ENCODE peak calls at places on chromosomes 11 and 22, in six cellular contexts. One of them, this sample, is unnamed.
A peak's percentile ranks its signal among the peaks of the same experiment; 100 is the strongest.

GRCh38 chr11:102757823-102758549 is 22.4 kb downstream of the MMP10 start:
- DNase-seq in BE2C: no peak
- DNase-seq in kidney: no peak
- DNase-seq in naive thymus-derived CD4-positive, alpha-beta T cell: no peak
- DNase-seq in tibial nerve: no peak
- DNase-seq in Caco-2: no peak
- DNase-seq in this sample: no peak

GRCh38 chr11:107953506-107953905 is 25.3 kb downstream of the RAB39A start:
- DNase-seq in Caco-2: no peak
- DNase-seq in tibial nerve: no peak
- DNase-seq in kidney: no peak
- DNase-seq in BE2C: no peak
- DNase-seq in naive thymus-derived CD4-positive, alpha-beta T cell: no peak
- DNase-seq in this sample: no peak

GRCh38 chr22:50576070-50576469 is 2.2 kb downstream of the CPT1B start:
- DNase-seq in BE2C: peak; percentile 74
- DNase-seq in Caco-2: peak; percentile 73
- DNase-seq in tibial nerve: no peak
- DNase-seq in kidney: no peak
- DNase-seq in naive thymus-derived CD4-positive, alpha-beta T cell: no peak
- DNase-seq in this sample: no peak

GRCh38 chr11:28512143-28512756 is 404.1 kb downstream of the METTL15 start:
- DNase-seq in kidney: peak; percentile 73
- DNase-seq in naive thymus-derived CD4-positive, alpha-beta T cell: no peak
- DNase-seq in BE2C: no peak
- DNase-seq in tibial nerve: no peak
- DNase-seq in Caco-2: no peak
- DNase-seq in this sample: no peak

GRCh38 chr22:20111045-20111688 is 4.7 kb upstream of the RANBP1 start:
- DNase-seq in Caco-2: peak; percentile 40
- DNase-seq in BE2C: peak; percentile 74
- DNase-seq in naive thymus-derived CD4-positive, alpha-beta T cell: peak; percentile 17
- DNase-seq in tibial nerve: no peak
- DNase-seq in kidney: peak; percentile 42
- DNase-seq in this sample: no peak

GRCh38 chr11:17354070-17354924 is 2.7 kb downstream of the NCR3LG1 start:
- DNase-seq in kidney: no peak
- DNase-seq in Caco-2: peak; percentile 75
- DNase-seq in tibial nerve: peak; percentile 77
- DNase-seq in naive thymus-derived CD4-positive, alpha-beta T cell: peak; percentile 50
- DNase-seq in BE2C: peak; percentile 61
- DNase-seq in this sample: no peak

GRCh38 chr11:79438631-79439429 is 2.0 kb downstream of the TENM4 start:
- DNase-seq in naive thymus-derived CD4-positive, alpha-beta T cell: no peak
- DNase-seq in tibial nerve: peak; percentile 44
- DNase-seq in BE2C: peak; percentile 16
- DNase-seq in kidney: no peak
- DNase-seq in Caco-2: no peak
- DNase-seq in this sample: no peak

GRCh38 chr22:27032121-27032761 is 374.9 kb downstream of the MIAT start:
- DNase-seq in kidney: peak; percentile 62
- DNase-seq in BE2C: peak; percentile 60
- DNase-seq in naive thymus-derived CD4-positive, alpha-beta T cell: no peak
- DNase-seq in tibial nerve: no peak
- DNase-seq in Caco-2: no peak
- DNase-seq in this sample: peak; percentile 77

GRCh38 chr11:16981651-16982194 is 32.5 kb downstream of the PLEKHA7 start:
- DNase-seq in BE2C: no peak
- DNase-seq in naive thymus-derived CD4-positive, alpha-beta T cell: no peak
- DNase-seq in kidney: peak; percentile 91
- DNase-seq in tibial nerve: peak; percentile 36
- DNase-seq in Caco-2: no peak
- DNase-seq in this sample: no peak

GRCh38 chr11:68200639-68201038 is 12.5 kb downstream of the KMT5B start:
- DNase-seq in tibial nerve: no peak
- DNase-seq in naive thymus-derived CD4-positive, alpha-beta T cell: no peak
- DNase-seq in kidney: no peak
- DNase-seq in Caco-2: no peak
- DNase-seq in BE2C: no peak
- DNase-seq in this sample: no peak

GRCh38 chr11:68206211-68206610 is 6.9 kb downstream of the KMT5B start:
- DNase-seq in kidney: no peak
- DNase-seq in Caco-2: no peak
- DNase-seq in BE2C: no peak
- DNase-seq in naive thymus-derived CD4-positive, alpha-beta T cell: peak; percentile 52
- DNase-seq in tibial nerve: peak; percentile 53
- DNase-seq in this sample: no peak

GRCh38 chr11:68199295-68199987 is 13.7 kb downstream of the KMT5B start:
- DNase-seq in tibial nerve: no peak
- DNase-seq in BE2C: no peak
- DNase-seq in naive thymus-derived CD4-positive, alpha-beta T cell: no peak
- DNase-seq in Caco-2: no peak
- DNase-seq in kidney: no peak
- DNase-seq in this sample: no peak

GRCh38 chr11:68202165-68202564 is 10.9 kb downstream of the KMT5B start:
- DNase-seq in Caco-2: no peak
- DNase-seq in BE2C: no peak
- DNase-seq in tibial nerve: no peak
- DNase-seq in naive thymus-derived CD4-positive, alpha-beta T cell: no peak
- DNase-seq in kidney: no peak
- DNase-seq in this sample: no peak

DNA sequence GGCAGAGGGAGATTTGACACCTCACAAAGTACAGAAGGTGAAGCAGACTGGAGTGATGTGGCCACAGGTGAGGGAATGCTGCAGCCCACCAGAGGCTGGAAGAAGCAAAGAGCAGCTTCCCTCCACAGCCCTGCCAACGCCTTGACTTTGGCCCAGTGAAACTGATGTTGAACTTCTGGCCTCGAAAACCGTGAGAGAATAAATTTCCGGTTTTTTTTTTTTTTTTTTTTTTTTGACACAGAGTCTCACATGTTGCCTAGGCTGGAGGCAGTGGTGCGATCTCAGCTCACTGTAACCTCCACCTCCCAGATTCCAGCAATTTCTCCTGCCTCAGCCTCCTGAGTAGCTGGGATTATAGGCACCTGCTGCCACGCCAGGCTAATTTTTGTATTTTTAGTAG is 8.7 kb downstream of the KMT5B start:
- DNase-seq in kidney: no peak
- DNase-seq in naive thymus-derived CD4-positive, alpha-beta T cell: no peak
- DNase-seq in Caco-2: no peak
- DNase-seq in tibial nerve: no peak
- DNase-seq in BE2C: no peak
- DNase-seq in this sample: no peak
- H3K4me1 ChIP-seq in kidney: peaks cover 15% of the 10 kb centered on the region
- H3K4me1 ChIP-seq in naive thymus-derived CD4-positive, alpha-beta T cell: peaks cover 16% of the 10 kb centered on the region
- H3K4me1 ChIP-seq in Caco-2: peaks cover 7% of the 10 kb centered on the region
- H3K4me1 ChIP-seq in tibial nerve: peaks cover 71% of the 10 kb centered on the region
- H3K4me1 ChIP-seq in BE2C: peaks cover 8% of the 10 kb centered on the region
- H3K4me1 ChIP-seq in this sample: peaks cover 15% of the 10 kb centered on the region

GRCh38 chr22:40202225-40202944 is 24.7 kb downstream of the TNRC6B start:
- DNase-seq in naive thymus-derived CD4-positive, alpha-beta T cell: no peak
- DNase-seq in kidney: no peak
- DNase-seq in tibial nerve: no peak
- DNase-seq in Caco-2: no peak
- DNase-seq in BE2C: no peak
- DNase-seq in this sample: no peak
- H3K4me1 ChIP-seq in naive thymus-derived CD4-positive, alpha-beta T cell: peaks cover 24% of the 10 kb centered on the region
- H3K4me1 ChIP-seq in kidney: peaks cover 16% of the 10 kb centered on the region
- H3K4me1 ChIP-seq in tibial nerve: peaks cover 21% of the 10 kb centered on the region
- H3K4me1 ChIP-seq in Caco-2: no peaks in the 10 kb centered on the region
- H3K4me1 ChIP-seq in BE2C: peaks cover 37% of the 10 kb centered on the region
- H3K4me1 ChIP-seq in this sample: peaks cover 10% of the 10 kb centered on the region

GRCh38 chr11:115930886-115931537 is 426.8 kb upstream of the CADM1 start:
- DNase-seq in Caco-2: no peak
- DNase-seq in BE2C: no peak
- DNase-seq in naive thymus-derived CD4-positive, alpha-beta T cell: no peak
- DNase-seq in kidney: no peak
- DNase-seq in tibial nerve: no peak
- DNase-seq in this sample: no peak
- H3K4me1 ChIP-seq in Caco-2: no peaks in the 10 kb centered on the region
- H3K4me1 ChIP-seq in BE2C: peaks cover 5% of the 10 kb centered on the region
- H3K4me1 ChIP-seq in naive thymus-derived CD4-positive, alpha-beta T cell: no peaks in the 10 kb centered on the region
- H3K4me1 ChIP-seq in kidney: no peaks in the 10 kb centered on the region
- H3K4me1 ChIP-seq in tibial nerve: peaks cover 19% of the 10 kb centered on the region
- H3K4me1 ChIP-seq in this sample: no peaks in the 10 kb centered on the region

GRCh38 chr11:36014906-36015305 is 71.0 kb downstream of the LDLRAD3 start:
- DNase-seq in kidney: no peak
- DNase-seq in BE2C: no peak
- DNase-seq in naive thymus-derived CD4-positive, alpha-beta T cell: no peak
- DNase-seq in tibial nerve: no peak
- DNase-seq in Caco-2: no peak
- DNase-seq in this sample: no peak

GRCh38 chr11:36016709-36017108 is 72.8 kb downstream of the LDLRAD3 start:
- DNase-seq in BE2C: no peak
- DNase-seq in tibial nerve: no peak
- DNase-seq in naive thymus-derived CD4-positive, alpha-beta T cell: no peak
- DNase-seq in Caco-2: no peak
- DNase-seq in kidney: no peak
- DNase-seq in this sample: no peak

GRCh38 chr11:36015806-36016205 is 71.9 kb downstream of the LDLRAD3 start:
- DNase-seq in kidney: no peak
- DNase-seq in naive thymus-derived CD4-positive, alpha-beta T cell: no peak
- DNase-seq in BE2C: no peak
- DNase-seq in Caco-2: no peak
- DNase-seq in tibial nerve: peak; percentile 56
- DNase-seq in this sample: no peak

GRCh38 chr11:36014499-36014898 is 70.6 kb downstream of the LDLRAD3 start:
- DNase-seq in naive thymus-derived CD4-positive, alpha-beta T cell: no peak
- DNase-seq in BE2C: no peak
- DNase-seq in tibial nerve: no peak
- DNase-seq in kidney: no peak
- DNase-seq in Caco-2: no peak
- DNase-seq in this sample: no peak

GRCh38 chr11:36016263-36016662 is 72.4 kb downstream of the LDLRAD3 start:
- DNase-seq in BE2C: no peak
- DNase-seq in naive thymus-derived CD4-positive, alpha-beta T cell: no peak
- DNase-seq in Caco-2: no peak
- DNase-seq in kidney: no peak
- DNase-seq in tibial nerve: no peak
- DNase-seq in this sample: no peak
- H3K4me1 ChIP-seq in BE2C: peaks cover 3% of the 10 kb centered on the region
- H3K4me1 ChIP-seq in naive thymus-derived CD4-positive, alpha-beta T cell: no peaks in the 10 kb centered on the region
- H3K4me1 ChIP-seq in Caco-2: peaks cover 4% of the 10 kb centered on the region
- H3K4me1 ChIP-seq in kidney: no peaks in the 10 kb centered on the region
- H3K4me1 ChIP-seq in tibial nerve: peaks cover 49% of the 10 kb centered on the region
- H3K4me1 ChIP-seq in this sample: no peaks in the 10 kb centered on the region

GRCh38 chr11:120346233-120346632 is 10.0 kb downstream of the ARHGEF12 start:
- DNase-seq in BE2C: no peak
- DNase-seq in naive thymus-derived CD4-positive, alpha-beta T cell: no peak
- DNase-seq in Caco-2: no peak
- DNase-seq in tibial nerve: no peak
- DNase-seq in kidney: no peak
- DNase-seq in this sample: no peak
- H3K4me1 ChIP-seq in BE2C: peaks cover 9% of the 10 kb centered on the region
- H3K4me1 ChIP-seq in naive thymus-derived CD4-positive, alpha-beta T cell: peaks cover 19% of the 10 kb centered on the region
- H3K4me1 ChIP-seq in Caco-2: peaks cover 14% of the 10 kb centered on the region
- H3K4me1 ChIP-seq in tibial nerve: peaks cover 84% of the 10 kb centered on the region
- H3K4me1 ChIP-seq in kidney: peaks cover 37% of the 10 kb centered on the region
- H3K4me1 ChIP-seq in this sample: peaks cover 43% of the 10 kb centered on the region

DNA sequence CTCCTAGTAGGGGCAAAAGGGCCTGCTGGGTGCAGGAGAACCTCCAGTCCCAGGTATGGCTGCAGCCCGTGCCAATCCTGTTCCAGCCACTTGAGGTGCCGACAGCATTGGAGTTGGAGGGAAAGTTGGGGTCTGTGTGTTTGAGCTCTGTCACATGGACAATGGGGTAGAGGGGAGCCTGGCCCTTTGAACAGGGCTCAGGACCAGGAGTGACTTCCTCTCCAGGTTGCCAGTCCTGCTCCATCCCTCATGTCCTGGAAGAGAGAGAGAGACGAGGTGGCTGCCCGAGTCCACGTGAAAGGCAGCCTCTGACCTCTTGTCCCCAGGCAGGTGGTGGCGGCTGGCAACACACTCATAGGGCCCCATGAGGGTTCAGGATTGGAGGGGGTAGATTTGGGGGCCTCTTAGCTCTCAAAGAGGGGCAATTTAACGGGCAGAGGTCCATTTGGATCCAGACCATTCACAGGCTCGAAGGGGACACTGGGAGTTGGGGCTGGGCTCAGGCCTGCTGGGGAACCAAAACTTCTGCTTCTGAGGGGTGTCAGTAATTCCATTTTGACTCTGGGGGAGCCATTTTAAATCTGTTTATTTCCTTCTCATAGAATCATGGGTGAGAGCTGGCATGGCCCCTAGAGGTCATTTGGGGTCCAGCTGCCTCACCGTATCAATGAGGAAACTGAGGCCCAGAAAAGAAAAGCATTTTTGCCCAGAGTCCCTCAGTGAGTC is 4.1 kb downstream of the ADORA2A start:
- DNase-seq in kidney: peak; percentile 48
- DNase-seq in Caco-2: no peak
- DNase-seq in BE2C: no peak
- DNase-seq in naive thymus-derived CD4-positive, alpha-beta T cell: no peak
- DNase-seq in tibial nerve: no peak
- DNase-seq in this sample: no peak
- H3K4me1 ChIP-seq in kidney: peaks cover 31% of the 10 kb centered on the region
- H3K4me1 ChIP-seq in Caco-2: no peaks in the 10 kb centered on the region
- H3K4me1 ChIP-seq in BE2C: peaks cover 49% of the 10 kb centered on the region
- H3K4me1 ChIP-seq in naive thymus-derived CD4-positive, alpha-beta T cell: peaks cover 85% of the 10 kb centered on the region
- H3K4me1 ChIP-seq in tibial nerve: peaks cover 53% of the 10 kb centered on the region
- H3K4me1 ChIP-seq in this sample: peaks cover 21% of the 10 kb centered on the region

GRCh38 chr11:113369411-113369810 is 18.2 kb upstream of the ANKK1 start:
- DNase-seq in Caco-2: no peak
- DNase-seq in naive thymus-derived CD4-positive, alpha-beta T cell: no peak
- DNase-seq in kidney: no peak
- DNase-seq in BE2C: no peak
- DNase-seq in tibial nerve: no peak
- DNase-seq in this sample: no peak
- H3K4me1 ChIP-seq in Caco-2: no peaks in the 10 kb centered on the region
- H3K4me1 ChIP-seq in naive thymus-derived CD4-positive, alpha-beta T cell: no peaks in the 10 kb centered on the region
- H3K4me1 ChIP-seq in kidney: no peaks in the 10 kb centered on the region
- H3K4me1 ChIP-seq in BE2C: no peaks in the 10 kb centered on the region
- H3K4me1 ChIP-seq in tibial nerve: no peaks in the 10 kb centered on the region
- H3K4me1 ChIP-seq in this sample: no peaks in the 10 kb centered on the region

GRCh38 chr11:116827461-116827860 is 2.2 kb upstream of the APOC3 start:
- DNase-seq in Caco-2: no peak
- DNase-seq in naive thymus-derived CD4-positive, alpha-beta T cell: no peak
- DNase-seq in tibial nerve: no peak
- DNase-seq in BE2C: no peak
- DNase-seq in kidney: no peak
- DNase-seq in this sample: no peak
- H3K4me1 ChIP-seq in Caco-2: peaks cover 87% of the 10 kb centered on the region
- H3K4me1 ChIP-seq in naive thymus-derived CD4-positive, alpha-beta T cell: no peaks in the 10 kb centered on the region
- H3K4me1 ChIP-seq in tibial nerve: no peaks in the 10 kb centered on the region
- H3K4me1 ChIP-seq in BE2C: peaks cover 11% of the 10 kb centered on the region
- H3K4me1 ChIP-seq in kidney: no peaks in the 10 kb centered on the region
- H3K4me1 ChIP-seq in this sample: no peaks in the 10 kb centered on the region